ENCODE peak calls at places on chromosome 1, in ten cellular contexts. One of them, this sample, is unnamed.

GRCh38 chr1:24508911-24509310 is 6.3 kb downstream of the RCAN3 start:
- DNase-seq in NCI-H2081 treated with DMSO at 0.1 percent for 48 hours: no peak
- DNase-seq in H7: no peak
- DNase-seq in stimulated activated CD4-positive, alpha-beta T cell treated with anti-CD3 and anti-CD28 coated beads, Interleukin-1b, Interleukin-23, amount 100 ng/mL, for 4 hours: no peak
- DNase-seq in HT1080: no peak
- DNase-seq in Jurkat, Clone E6-1: no peak
- DNase-seq in GM20000: no peak
- DNase-seq in Caco-2: no peak
- DNase-seq in activated CD4-positive, alpha-beta T cell treated with anti-CD3 and anti-CD28 coated beads, Interleukin-2, amount 10 ng/mL, durations not matched to agents 7 days and 5 days: no peak
- DNase-seq in mesothelial cell of epicardium: no peak
- DNase-seq in this sample: no peak

GRCh38 chr1:3012511-3013291 is 8.6 kb upstream of the ACTRT2 start:
- DNase-seq in NCI-H2081 treated with DMSO at 0.1 percent for 48 hours: no peak
- DNase-seq in GM20000: peak; percentile 70
- DNase-seq in mesothelial cell of epicardium: peak; percentile 63
- DNase-seq in Caco-2: no peak
- DNase-seq in Jurkat, Clone E6-1: no peak
- DNase-seq in activated CD4-positive, alpha-beta T cell treated with anti-CD3 and anti-CD28 coated beads, Interleukin-2, amount 10 ng/mL, durations not matched to agents 7 days and 5 days: peak; percentile 47
- DNase-seq in HT1080: no peak
- DNase-seq in stimulated activated CD4-positive, alpha-beta T cell treated with anti-CD3 and anti-CD28 coated beads, Interleukin-1b, Interleukin-23, amount 100 ng/mL, for 4 hours: peak; percentile 45
- DNase-seq in H7: peak; percentile 92
- DNase-seq in this sample: peak; percentile 56

GRCh38 chr1:107863342-107863741 is 101.6 kb downstream of the VAV3 start:
- DNase-seq in stimulated activated CD4-positive, alpha-beta T cell treated with anti-CD3 and anti-CD28 coated beads, Interleukin-1b, Interleukin-23, amount 100 ng/mL, for 4 hours: no peak
- DNase-seq in H7: no peak
- DNase-seq in NCI-H2081 treated with DMSO at 0.1 percent for 48 hours: no peak
- DNase-seq in Jurkat, Clone E6-1: no peak
- DNase-seq in HT1080: no peak
- DNase-seq in Caco-2: no peak
- DNase-seq in mesothelial cell of epicardium: no peak
- DNase-seq in GM20000: no peak
- DNase-seq in activated CD4-positive, alpha-beta T cell treated with anti-CD3 and anti-CD28 coated beads, Interleukin-2, amount 10 ng/mL, durations not matched to agents 7 days and 5 days: no peak
- DNase-seq in this sample: no peak

GRCh38 chr1:209402697-209403096 is 180.8 kb upstream of the CAMK1G start:
- DNase-seq in Jurkat, Clone E6-1: no peak
- DNase-seq in Caco-2: no peak
- DNase-seq in NCI-H2081 treated with DMSO at 0.1 percent for 48 hours: no peak
- DNase-seq in activated CD4-positive, alpha-beta T cell treated with anti-CD3 and anti-CD28 coated beads, Interleukin-2, amount 10 ng/mL, durations not matched to agents 7 days and 5 days: no peak
- DNase-seq in H7: no peak
- DNase-seq in GM20000: no peak
- DNase-seq in mesothelial cell of epicardium: no peak
- DNase-seq in stimulated activated CD4-positive, alpha-beta T cell treated with anti-CD3 and anti-CD28 coated beads, Interleukin-1b, Interleukin-23, amount 100 ng/mL, for 4 hours: no peak
- DNase-seq in HT1080: peak; percentile 54
- DNase-seq in this sample: no peak

GRCh38 chr1:34924759-34925555 is 4.5 kb downstream of the DLGAP3 start:
- DNase-seq in H7: peak; percentile 90
- DNase-seq in NCI-H2081 treated with DMSO at 0.1 percent for 48 hours: no peak
- DNase-seq in activated CD4-positive, alpha-beta T cell treated with anti-CD3 and anti-CD28 coated beads, Interleukin-2, amount 10 ng/mL, durations not matched to agents 7 days and 5 days: peak; percentile 69
- DNase-seq in Caco-2: peak; percentile 52
- DNase-seq in GM20000: peak; percentile 86
- DNase-seq in stimulated activated CD4-positive, alpha-beta T cell treated with anti-CD3 and anti-CD28 coated beads, Interleukin-1b, Interleukin-23, amount 100 ng/mL, for 4 hours: no peak
- DNase-seq in Jurkat, Clone E6-1: peak; percentile 52
- DNase-seq in HT1080: peak; percentile 34
- DNase-seq in mesothelial cell of epicardium: peak; percentile 92
- DNase-seq in this sample: peak; percentile 86

GRCh38 chr1:5632814-5633213 is 359.4 kb downstream of the NPHP4 start:
- DNase-seq in stimulated activated CD4-positive, alpha-beta T cell treated with anti-CD3 and anti-CD28 coated beads, Interleukin-1b, Interleukin-23, amount 100 ng/mL, for 4 hours: no peak
- DNase-seq in H7: no peak
- DNase-seq in Jurkat, Clone E6-1: no peak
- DNase-seq in GM20000: no peak
- DNase-seq in activated CD4-positive, alpha-beta T cell treated with anti-CD3 and anti-CD28 coated beads, Interleukin-2, amount 10 ng/mL, durations not matched to agents 7 days and 5 days: no peak
- DNase-seq in HT1080: no peak
- DNase-seq in Caco-2: no peak
- DNase-seq in NCI-H2081 treated with DMSO at 0.1 percent for 48 hours: no peak
- DNase-seq in mesothelial cell of epicardium: no peak
- DNase-seq in this sample: no peak

GRCh38 chr1:105874621-105875020 is 1181.9 kb upstream of the PRMT6 start:
- DNase-seq in activated CD4-positive, alpha-beta T cell treated with anti-CD3 and anti-CD28 coated beads, Interleukin-2, amount 10 ng/mL, durations not matched to agents 7 days and 5 days: no peak
- DNase-seq in HT1080: no peak
- DNase-seq in NCI-H2081 treated with DMSO at 0.1 percent for 48 hours: no peak
- DNase-seq in Jurkat, Clone E6-1: no peak
- DNase-seq in stimulated activated CD4-positive, alpha-beta T cell treated with anti-CD3 and anti-CD28 coated beads, Interleukin-1b, Interleukin-23, amount 100 ng/mL, for 4 hours: no peak
- DNase-seq in H7: no peak
- DNase-seq in mesothelial cell of epicardium: no peak
- DNase-seq in Caco-2: no peak
- DNase-seq in GM20000: peak; percentile 2
- DNase-seq in this sample: no peak

GRCh38 chr1:156090138-156090821 is 8.0 kb upstream of the MEX3A start:
- DNase-seq in H7: peak; percentile 32
- DNase-seq in Caco-2: no peak
- DNase-seq in GM20000: no peak
- DNase-seq in HT1080: no peak
- DNase-seq in mesothelial cell of epicardium: no peak
- DNase-seq in activated CD4-positive, alpha-beta T cell treated with anti-CD3 and anti-CD28 coated beads, Interleukin-2, amount 10 ng/mL, durations not matched to agents 7 days and 5 days: no peak
- DNase-seq in NCI-H2081 treated with DMSO at 0.1 percent for 48 hours: no peak
- DNase-seq in Jurkat, Clone E6-1: no peak
- DNase-seq in stimulated activated CD4-positive, alpha-beta T cell treated with anti-CD3 and anti-CD28 coated beads, Interleukin-1b, Interleukin-23, amount 100 ng/mL, for 4 hours: no peak
- DNase-seq in this sample: no peak

GRCh38 chr1:6259491-6260362 is 1.2 kb downstream of the GPR153 start:
- DNase-seq in NCI-H2081 treated with DMSO at 0.1 percent for 48 hours: no peak
- DNase-seq in activated CD4-positive, alpha-beta T cell treated with anti-CD3 and anti-CD28 coated beads, Interleukin-2, amount 10 ng/mL, durations not matched to agents 7 days and 5 days: peak; percentile 85
- DNase-seq in Jurkat, Clone E6-1: peak; percentile 82
- DNase-seq in H7: peak; percentile 99
- DNase-seq in GM20000: peak; percentile 93
- DNase-seq in mesothelial cell of epicardium: peak; percentile 81
- DNase-seq in HT1080: peak; percentile 65
- DNase-seq in stimulated activated CD4-positive, alpha-beta T cell treated with anti-CD3 and anti-CD28 coated beads, Interleukin-1b, Interleukin-23, amount 100 ng/mL, for 4 hours: peak; percentile 67
- DNase-seq in Caco-2: peak; percentile 85
- DNase-seq in this sample: peak; percentile 68

GRCh38 chr1:26788515-26788785 is 700 bp downstream of the PIGV start:
- DNase-seq in stimulated activated CD4-positive, alpha-beta T cell treated with anti-CD3 and anti-CD28 coated beads, Interleukin-1b, Interleukin-23, amount 100 ng/mL, for 4 hours: no peak
- DNase-seq in H7: no peak
- DNase-seq in activated CD4-positive, alpha-beta T cell treated with anti-CD3 and anti-CD28 coated beads, Interleukin-2, amount 10 ng/mL, durations not matched to agents 7 days and 5 days: no peak
- DNase-seq in NCI-H2081 treated with DMSO at 0.1 percent for 48 hours: no peak
- DNase-seq in mesothelial cell of epicardium: no peak
- DNase-seq in GM20000: no peak
- DNase-seq in Jurkat, Clone E6-1: no peak
- DNase-seq in HT1080: no peak
- DNase-seq in Caco-2: no peak
- DNase-seq in this sample: no peak

GRCh38 chr1:222021124-222021523 is 279.2 kb upstream of the DUSP10 start:
- DNase-seq in activated CD4-positive, alpha-beta T cell treated with anti-CD3 and anti-CD28 coated beads, Interleukin-2, amount 10 ng/mL, durations not matched to agents 7 days and 5 days: no peak
- DNase-seq in mesothelial cell of epicardium: no peak
- DNase-seq in H7: no peak
- DNase-seq in HT1080: no peak
- DNase-seq in Jurkat, Clone E6-1: no peak
- DNase-seq in NCI-H2081 treated with DMSO at 0.1 percent for 48 hours: no peak
- DNase-seq in stimulated activated CD4-positive, alpha-beta T cell treated with anti-CD3 and anti-CD28 coated beads, Interleukin-1b, Interleukin-23, amount 100 ng/mL, for 4 hours: no peak
- DNase-seq in Caco-2: no peak
- DNase-seq in GM20000: no peak
- DNase-seq in this sample: no peak

GRCh38 chr1:230495891-230496385 is 69.8 kb upstream of the PGBD5 start:
- DNase-seq in activated CD4-positive, alpha-beta T cell treated with anti-CD3 and anti-CD28 coated beads, Interleukin-2, amount 10 ng/mL, durations not matched to agents 7 days and 5 days: no peak
- DNase-seq in NCI-H2081 treated with DMSO at 0.1 percent for 48 hours: no peak
- DNase-seq in H7: no peak
- DNase-seq in mesothelial cell of epicardium: no peak
- DNase-seq in Jurkat, Clone E6-1: no peak
- DNase-seq in Caco-2: no peak
- DNase-seq in GM20000: no peak
- DNase-seq in HT1080: peak; percentile 43
- DNase-seq in stimulated activated CD4-positive, alpha-beta T cell treated with anti-CD3 and anti-CD28 coated beads, Interleukin-1b, Interleukin-23, amount 100 ng/mL, for 4 hours: no peak
- DNase-seq in this sample: no peak

GRCh38 chr1:29767769-29768425 is 531.6 kb downstream of the PTPRU start:
- DNase-seq in H7: no peak
- DNase-seq in mesothelial cell of epicardium: no peak
- DNase-seq in NCI-H2081 treated with DMSO at 0.1 percent for 48 hours: no peak
- DNase-seq in activated CD4-positive, alpha-beta T cell treated with anti-CD3 and anti-CD28 coated beads, Interleukin-2, amount 10 ng/mL, durations not matched to agents 7 days and 5 days: no peak
- DNase-seq in HT1080: no peak
- DNase-seq in Jurkat, Clone E6-1: no peak
- DNase-seq in stimulated activated CD4-positive, alpha-beta T cell treated with anti-CD3 and anti-CD28 coated beads, Interleukin-1b, Interleukin-23, amount 100 ng/mL, for 4 hours: no peak
- DNase-seq in GM20000: no peak
- DNase-seq in Caco-2: no peak
- DNase-seq in this sample: no peak

GRCh38 chr1:239952348-239953307 is 139.1 kb upstream of the FMN2 start:
- DNase-seq in Jurkat, Clone E6-1: no peak
- DNase-seq in stimulated activated CD4-positive, alpha-beta T cell treated with anti-CD3 and anti-CD28 coated beads, Interleukin-1b, Interleukin-23, amount 100 ng/mL, for 4 hours: no peak
- DNase-seq in mesothelial cell of epicardium: no peak
- DNase-seq in NCI-H2081 treated with DMSO at 0.1 percent for 48 hours: no peak
- DNase-seq in activated CD4-positive, alpha-beta T cell treated with anti-CD3 and anti-CD28 coated beads, Interleukin-2, amount 10 ng/mL, durations not matched to agents 7 days and 5 days: no peak
- DNase-seq in H7: peak; percentile 69
- DNase-seq in HT1080: peak; percentile 34
- DNase-seq in Caco-2: no peak
- DNase-seq in GM20000: no peak
- DNase-seq in this sample: peak; percentile 26

GRCh38 chr1:151858886-151859665 is 5.6 kb upstream of the THEM5 start:
- DNase-seq in GM20000: no peak
- DNase-seq in activated CD4-positive, alpha-beta T cell treated with anti-CD3 and anti-CD28 coated beads, Interleukin-2, amount 10 ng/mL, durations not matched to agents 7 days and 5 days: no peak
- DNase-seq in NCI-H2081 treated with DMSO at 0.1 percent for 48 hours: no peak
- DNase-seq in mesothelial cell of epicardium: no peak
- DNase-seq in HT1080: no peak
- DNase-seq in Caco-2: no peak
- DNase-seq in stimulated activated CD4-positive, alpha-beta T cell treated with anti-CD3 and anti-CD28 coated beads, Interleukin-1b, Interleukin-23, amount 100 ng/mL, for 4 hours: no peak
- DNase-seq in H7: no peak
- DNase-seq in Jurkat, Clone E6-1: no peak
- DNase-seq in this sample: no peak

GRCh38 chr1:33152685-33153432 is 29.0 kb downstream of the TRIM62 start:
- DNase-seq in activated CD4-positive, alpha-beta T cell treated with anti-CD3 and anti-CD28 coated beads, Interleukin-2, amount 10 ng/mL, durations not matched to agents 7 days and 5 days: no peak
- DNase-seq in HT1080: no peak
- DNase-seq in mesothelial cell of epicardium: no peak
- DNase-seq in Jurkat, Clone E6-1: peak; percentile 61
- DNase-seq in Caco-2: no peak
- DNase-seq in NCI-H2081 treated with DMSO at 0.1 percent for 48 hours: no peak
- DNase-seq in H7: peak; percentile 91
- DNase-seq in stimulated activated CD4-positive, alpha-beta T cell treated with anti-CD3 and anti-CD28 coated beads, Interleukin-1b, Interleukin-23, amount 100 ng/mL, for 4 hours: no peak
- DNase-seq in GM20000: no peak
- DNase-seq in this sample: no peak

GRCh38 chr1:158163000-158163947 is 17.4 kb upstream of the CD1D start:
- DNase-seq in mesothelial cell of epicardium: no peak
- DNase-seq in H7: no peak
- DNase-seq in NCI-H2081 treated with DMSO at 0.1 percent for 48 hours: no peak
- DNase-seq in stimulated activated CD4-positive, alpha-beta T cell treated with anti-CD3 and anti-CD28 coated beads, Interleukin-1b, Interleukin-23, amount 100 ng/mL, for 4 hours: no peak
- DNase-seq in Jurkat, Clone E6-1: no peak
- DNase-seq in Caco-2: no peak
- DNase-seq in activated CD4-positive, alpha-beta T cell treated with anti-CD3 and anti-CD28 coated beads, Interleukin-2, amount 10 ng/mL, durations not matched to agents 7 days and 5 days: no peak
- DNase-seq in GM20000: peak; percentile 55
- DNase-seq in HT1080: no peak
- DNase-seq in this sample: no peak

GRCh38 chr1:185015598-185015997 is 29.8 kb upstream of the RNF2 start:
- DNase-seq in mesothelial cell of epicardium: no peak
- DNase-seq in activated CD4-positive, alpha-beta T cell treated with anti-CD3 and anti-CD28 coated beads, Interleukin-2, amount 10 ng/mL, durations not matched to agents 7 days and 5 days: no peak
- DNase-seq in HT1080: no peak
- DNase-seq in GM20000: no peak
- DNase-seq in H7: no peak
- DNase-seq in NCI-H2081 treated with DMSO at 0.1 percent for 48 hours: no peak
- DNase-seq in stimulated activated CD4-positive, alpha-beta T cell treated with anti-CD3 and anti-CD28 coated beads, Interleukin-1b, Interleukin-23, amount 100 ng/mL, for 4 hours: no peak
- DNase-seq in Caco-2: no peak
- DNase-seq in Jurkat, Clone E6-1: no peak
- DNase-seq in this sample: no peak

GRCh38 chr1:9416918-9417500 is 122.3 kb upstream of the SLC25A33 start:
- DNase-seq in H7: no peak
- DNase-seq in Jurkat, Clone E6-1: no peak
- DNase-seq in GM20000: no peak
- DNase-seq in activated CD4-positive, alpha-beta T cell treated with anti-CD3 and anti-CD28 coated beads, Interleukin-2, amount 10 ng/mL, durations not matched to agents 7 days and 5 days: no peak
- DNase-seq in stimulated activated CD4-positive, alpha-beta T cell treated with anti-CD3 and anti-CD28 coated beads, Interleukin-1b, Interleukin-23, amount 100 ng/mL, for 4 hours: no peak
- DNase-seq in NCI-H2081 treated with DMSO at 0.1 percent for 48 hours: no peak
- DNase-seq in Caco-2: no peak
- DNase-seq in mesothelial cell of epicardium: no peak
- DNase-seq in HT1080: no peak
- DNase-seq in this sample: no peak

GRCh38 chr1:39204441-39205081 is at the start of gene MACF1:
- DNase-seq in stimulated activated CD4-positive, alpha-beta T cell treated with anti-CD3 and anti-CD28 coated beads, Interleukin-1b, Interleukin-23, amount 100 ng/mL, for 4 hours: no peak
- DNase-seq in mesothelial cell of epicardium: peak; percentile 55
- DNase-seq in NCI-H2081 treated with DMSO at 0.1 percent for 48 hours: no peak
- DNase-seq in GM20000: no peak
- DNase-seq in H7: no peak
- DNase-seq in HT1080: peak; percentile 99
- DNase-seq in Caco-2: no peak
- DNase-seq in activated CD4-positive, alpha-beta T cell treated with anti-CD3 and anti-CD28 coated beads, Interleukin-2, amount 10 ng/mL, durations not matched to agents 7 days and 5 days: peak; percentile 46
- DNase-seq in Jurkat, Clone E6-1: peak; percentile 53
- DNase-seq in this sample: no peak

GRCh38 chr1:7549277-7549676 is 221.8 kb upstream of the VAMP3 start:
- DNase-seq in mesothelial cell of epicardium: no peak
- DNase-seq in H7: no peak
- DNase-seq in Jurkat, Clone E6-1: no peak
- DNase-seq in activated CD4-positive, alpha-beta T cell treated with anti-CD3 and anti-CD28 coated beads, Interleukin-2, amount 10 ng/mL, durations not matched to agents 7 days and 5 days: peak; percentile 34
- DNase-seq in HT1080: peak; percentile 94
- DNase-seq in stimulated activated CD4-positive, alpha-beta T cell treated with anti-CD3 and anti-CD28 coated beads, Interleukin-1b, Interleukin-23, amount 100 ng/mL, for 4 hours: peak; percentile 1
- DNase-seq in GM20000: no peak
- DNase-seq in NCI-H2081 treated with DMSO at 0.1 percent for 48 hours: no peak
- DNase-seq in Caco-2: no peak
- DNase-seq in this sample: no peak

GRCh38 chr1:176949033-176949662 is 215.4 kb downstream of the ASTN1 start:
- DNase-seq in GM20000: peak; percentile 37
- DNase-seq in activated CD4-positive, alpha-beta T cell treated with anti-CD3 and anti-CD28 coated beads, Interleukin-2, amount 10 ng/mL, durations not matched to agents 7 days and 5 days: peak; percentile 11
- DNase-seq in mesothelial cell of epicardium: peak; percentile 74
- DNase-seq in Caco-2: peak; percentile 76
- DNase-seq in stimulated activated CD4-positive, alpha-beta T cell treated with anti-CD3 and anti-CD28 coated beads, Interleukin-1b, Interleukin-23, amount 100 ng/mL, for 4 hours: no peak
- DNase-seq in Jurkat, Clone E6-1: peak; percentile 14
- DNase-seq in NCI-H2081 treated with DMSO at 0.1 percent for 48 hours: no peak
- DNase-seq in H7: peak; percentile 73
- DNase-seq in HT1080: peak; percentile 74
- DNase-seq in this sample: peak; percentile 67

GRCh38 chr1:27934818-27935549 is at the start of gene SMPDL3B:
- DNase-seq in H7: peak; percentile 91
- DNase-seq in NCI-H2081 treated with DMSO at 0.1 percent for 48 hours: no peak
- DNase-seq in mesothelial cell of epicardium: peak; percentile 55
- DNase-seq in HT1080: peak; percentile 52
- DNase-seq in activated CD4-positive, alpha-beta T cell treated with anti-CD3 and anti-CD28 coated beads, Interleukin-2, amount 10 ng/mL, durations not matched to agents 7 days and 5 days: no peak
- DNase-seq in stimulated activated CD4-positive, alpha-beta T cell treated with anti-CD3 and anti-CD28 coated beads, Interleukin-1b, Interleukin-23, amount 100 ng/mL, for 4 hours: no peak
- DNase-seq in Caco-2: peak; percentile 76
- DNase-seq in Jurkat, Clone E6-1: no peak
- DNase-seq in GM20000: no peak
- DNase-seq in this sample: peak; percentile 68